ENCODE peak calls at places on chromosome 22, in four cellular contexts. One of them, this sample, is unnamed.

GRCh38 chr22:49053574-49053973 is 774.1 kb downstream of the BRD1 start:
- DNase-seq in right atrium auricular region: no peak
- DNase-seq in activated naive CD8-positive, alpha-beta T cell treated with anti-CD3 and anti-CD28 coated beads, Interleukin-2, amount 50 U/mL, for 24 hours: no peak
- DNase-seq in NCI-H748 treated with DMSO at 0.1 percent for 48 hours: no peak
- DNase-seq in this sample: no peak

GRCh38 chr22:45968003-45968650 is 8.8 kb downstream of the WNT7B start:
- DNase-seq in activated naive CD8-positive, alpha-beta T cell treated with anti-CD3 and anti-CD28 coated beads, Interleukin-2, amount 50 U/mL, for 24 hours: no peak
- DNase-seq in right atrium auricular region: no peak
- DNase-seq in NCI-H748 treated with DMSO at 0.1 percent for 48 hours: no peak
- DNase-seq in this sample: no peak

GRCh38 chr22:22598144-22598543 is 39.1 kb upstream of the PRAME start:
- DNase-seq in right atrium auricular region: no peak
- DNase-seq in activated naive CD8-positive, alpha-beta T cell treated with anti-CD3 and anti-CD28 coated beads, Interleukin-2, amount 50 U/mL, for 24 hours: no peak
- DNase-seq in NCI-H748 treated with DMSO at 0.1 percent for 48 hours: no peak
- DNase-seq in this sample: no peak

GRCh38 chr22:33427461-33427860 is 369.3 kb upstream of the SYN3 start:
- DNase-seq in NCI-H748 treated with DMSO at 0.1 percent for 48 hours: no peak
- DNase-seq in activated naive CD8-positive, alpha-beta T cell treated with anti-CD3 and anti-CD28 coated beads, Interleukin-2, amount 50 U/mL, for 24 hours: no peak
- DNase-seq in right atrium auricular region: no peak
- DNase-seq in this sample: no peak

GRCh38 chr22:30175743-30176288 is 70.7 kb downstream of the LIF start:
- DNase-seq in NCI-H748 treated with DMSO at 0.1 percent for 48 hours: no peak
- DNase-seq in activated naive CD8-positive, alpha-beta T cell treated with anti-CD3 and anti-CD28 coated beads, Interleukin-2, amount 50 U/mL, for 24 hours: no peak
- DNase-seq in right atrium auricular region: no peak
- DNase-seq in this sample: peak

GRCh38 chr22:44172370-44173108 is 8.2 kb upstream of the PARVG start:
- DNase-seq in right atrium auricular region: peak
- DNase-seq in activated naive CD8-positive, alpha-beta T cell treated with anti-CD3 and anti-CD28 coated beads, Interleukin-2, amount 50 U/mL, for 24 hours: no peak
- DNase-seq in NCI-H748 treated with DMSO at 0.1 percent for 48 hours: peak
- DNase-seq in this sample: peak

GRCh38 chr22:46411347-46411746 is 75.8 kb downstream of the TRMU start:
- DNase-seq in activated naive CD8-positive, alpha-beta T cell treated with anti-CD3 and anti-CD28 coated beads, Interleukin-2, amount 50 U/mL, for 24 hours: no peak
- DNase-seq in right atrium auricular region: no peak
- DNase-seq in NCI-H748 treated with DMSO at 0.1 percent for 48 hours: no peak
- DNase-seq in this sample: no peak

GRCh38 chr22:29998627-29999026 is 81.6 kb upstream of the HORMAD2 start:
- DNase-seq in NCI-H748 treated with DMSO at 0.1 percent for 48 hours: no peak
- DNase-seq in right atrium auricular region: no peak
- DNase-seq in activated naive CD8-positive, alpha-beta T cell treated with anti-CD3 and anti-CD28 coated beads, Interleukin-2, amount 50 U/mL, for 24 hours: no peak
- DNase-seq in this sample: no peak

GRCh38 chr22:48761546-48761945 is 1066.1 kb downstream of the BRD1 start:
- DNase-seq in activated naive CD8-positive, alpha-beta T cell treated with anti-CD3 and anti-CD28 coated beads, Interleukin-2, amount 50 U/mL, for 24 hours: no peak
- DNase-seq in right atrium auricular region: peak
- DNase-seq in NCI-H748 treated with DMSO at 0.1 percent for 48 hours: no peak
- DNase-seq in this sample: no peak

GRCh38 chr22:43126506-43127165 is 16.1 kb downstream of the BIK start:
- DNase-seq in right atrium auricular region: no peak
- DNase-seq in activated naive CD8-positive, alpha-beta T cell treated with anti-CD3 and anti-CD28 coated beads, Interleukin-2, amount 50 U/mL, for 24 hours: no peak
- DNase-seq in NCI-H748 treated with DMSO at 0.1 percent for 48 hours: no peak
- DNase-seq in this sample: no peak

GRCh38 chr22:38570841-38571364 is 920 bp upstream of the DMC1 start:
- DNase-seq in NCI-H748 treated with DMSO at 0.1 percent for 48 hours: peak
- DNase-seq in right atrium auricular region: no peak
- DNase-seq in activated naive CD8-positive, alpha-beta T cell treated with anti-CD3 and anti-CD28 coated beads, Interleukin-2, amount 50 U/mL, for 24 hours: peak
- DNase-seq in this sample: peak

GRCh38 chr22:44399196-44399837 is 86.6 kb upstream of the SHISAL1 start:
- DNase-seq in NCI-H748 treated with DMSO at 0.1 percent for 48 hours: no peak
- DNase-seq in activated naive CD8-positive, alpha-beta T cell treated with anti-CD3 and anti-CD28 coated beads, Interleukin-2, amount 50 U/mL, for 24 hours: no peak
- DNase-seq in right atrium auricular region: peak
- DNase-seq in this sample: no peak

GRCh38 chr22:25645266-25645665 is 80.8 kb downstream of the GRK3 start:
- DNase-seq in NCI-H748 treated with DMSO at 0.1 percent for 48 hours: no peak
- DNase-seq in right atrium auricular region: no peak
- DNase-seq in activated naive CD8-positive, alpha-beta T cell treated with anti-CD3 and anti-CD28 coated beads, Interleukin-2, amount 50 U/mL, for 24 hours: no peak
- DNase-seq in this sample: no peak

GRCh38 chr22:29635734-29636357 is 32.4 kb downstream of the NF2 start:
- DNase-seq in NCI-H748 treated with DMSO at 0.1 percent for 48 hours: peak
- DNase-seq in activated naive CD8-positive, alpha-beta T cell treated with anti-CD3 and anti-CD28 coated beads, Interleukin-2, amount 50 U/mL, for 24 hours: no peak
- DNase-seq in right atrium auricular region: no peak
- DNase-seq in this sample: peak

GRCh38 chr22:38820021-38820420 is 23.8 kb downstream of the NPTXR start:
- DNase-seq in NCI-H748 treated with DMSO at 0.1 percent for 48 hours: no peak
- DNase-seq in right atrium auricular region: no peak
- DNase-seq in activated naive CD8-positive, alpha-beta T cell treated with anti-CD3 and anti-CD28 coated beads, Interleukin-2, amount 50 U/mL, for 24 hours: no peak
- DNase-seq in this sample: no peak

GRCh38 chr22:21858025-21858764 is 9.2 kb downstream of the MAPK1 start:
- DNase-seq in right atrium auricular region: no peak
- DNase-seq in NCI-H748 treated with DMSO at 0.1 percent for 48 hours: no peak
- DNase-seq in activated naive CD8-positive, alpha-beta T cell treated with anti-CD3 and anti-CD28 coated beads, Interleukin-2, amount 50 U/mL, for 24 hours: no peak
- DNase-seq in this sample: no peak

GRCh38 chr22:46798366-46799057 is 36.1 kb downstream of the TBC1D22A start:
- DNase-seq in NCI-H748 treated with DMSO at 0.1 percent for 48 hours: peak
- DNase-seq in right atrium auricular region: peak
- DNase-seq in activated naive CD8-positive, alpha-beta T cell treated with anti-CD3 and anti-CD28 coated beads, Interleukin-2, amount 50 U/mL, for 24 hours: peak
- DNase-seq in this sample: peak

GRCh38 chr22:37313376-37314314 is 31.3 kb downstream of the CYTH4 start:
- DNase-seq in activated naive CD8-positive, alpha-beta T cell treated with anti-CD3 and anti-CD28 coated beads, Interleukin-2, amount 50 U/mL, for 24 hours: no peak
- DNase-seq in right atrium auricular region: no peak
- DNase-seq in NCI-H748 treated with DMSO at 0.1 percent for 48 hours: no peak
- DNase-seq in this sample: no peak

GRCh38 chr22:46742576-46743221 is 4.6 kb upstream of the CERK start:
- DNase-seq in right atrium auricular region: no peak
- DNase-seq in activated naive CD8-positive, alpha-beta T cell treated with anti-CD3 and anti-CD28 coated beads, Interleukin-2, amount 50 U/mL, for 24 hours: no peak
- DNase-seq in NCI-H748 treated with DMSO at 0.1 percent for 48 hours: peak
- DNase-seq in this sample: no peak

GRCh38 chr22:48797731-48798130 is 1029.9 kb downstream of the BRD1 start:
- DNase-seq in right atrium auricular region: no peak
- DNase-seq in NCI-H748 treated with DMSO at 0.1 percent for 48 hours: no peak
- DNase-seq in activated naive CD8-positive, alpha-beta T cell treated with anti-CD3 and anti-CD28 coated beads, Interleukin-2, amount 50 U/mL, for 24 hours: no peak
- DNase-seq in this sample: no peak

GRCh38 chr22:37416806-37417205 is 10.5 kb downstream of the ELFN2 start:
- DNase-seq in activated naive CD8-positive, alpha-beta T cell treated with anti-CD3 and anti-CD28 coated beads, Interleukin-2, amount 50 U/mL, for 24 hours: peak
- DNase-seq in right atrium auricular region: no peak
- DNase-seq in NCI-H748 treated with DMSO at 0.1 percent for 48 hours: no peak
- DNase-seq in this sample: no peak

GRCh38 chr22:25281675-25282345 is 62.4 kb downstream of the CRYBB2 start:
- DNase-seq in right atrium auricular region: no peak
- DNase-seq in NCI-H748 treated with DMSO at 0.1 percent for 48 hours: no peak
- DNase-seq in activated naive CD8-positive, alpha-beta T cell treated with anti-CD3 and anti-CD28 coated beads, Interleukin-2, amount 50 U/mL, for 24 hours: no peak
- DNase-seq in this sample: no peak

GRCh38 chr22:20491346-20491745 is 4.2 kb downstream of the KLHL22 start:
- DNase-seq in activated naive CD8-positive, alpha-beta T cell treated with anti-CD3 and anti-CD28 coated beads, Interleukin-2, amount 50 U/mL, for 24 hours: no peak
- DNase-seq in NCI-H748 treated with DMSO at 0.1 percent for 48 hours: no peak
- DNase-seq in right atrium auricular region: no peak
- DNase-seq in this sample: no peak

GRCh38 chr22:36102995-36103394 is 57.6 kb downstream of the APOL3 start:
- DNase-seq in activated naive CD8-positive, alpha-beta T cell treated with anti-CD3 and anti-CD28 coated beads, Interleukin-2, amount 50 U/mL, for 24 hours: no peak
- DNase-seq in right atrium auricular region: no peak
- DNase-seq in NCI-H748 treated with DMSO at 0.1 percent for 48 hours: no peak
- DNase-seq in this sample: no peak

GRCh38 chr22:43185860-43186261 is 1.1 kb downstream of the TTLL12 start:
- DNase-seq in activated naive CD8-positive, alpha-beta T cell treated with anti-CD3 and anti-CD28 coated beads, Interleukin-2, amount 50 U/mL, for 24 hours: no peak
- DNase-seq in NCI-H748 treated with DMSO at 0.1 percent for 48 hours: no peak
- DNase-seq in right atrium auricular region: no peak
- DNase-seq in this sample: peak

GRCh38 chr22:39242809-39243442 is 1.9 kb downstream of the PDGFB start:
- DNase-seq in activated naive CD8-positive, alpha-beta T cell treated with anti-CD3 and anti-CD28 coated beads, Interleukin-2, amount 50 U/mL, for 24 hours: no peak
- DNase-seq in right atrium auricular region: no peak
- DNase-seq in NCI-H748 treated with DMSO at 0.1 percent for 48 hours: peak
- DNase-seq in this sample: no peak

GRCh38 chr22:19062909-19063308 is 59.3 kb downstream of the DGCR2 start:
- DNase-seq in NCI-H748 treated with DMSO at 0.1 percent for 48 hours: no peak
- DNase-seq in activated naive CD8-positive, alpha-beta T cell treated with anti-CD3 and anti-CD28 coated beads, Interleukin-2, amount 50 U/mL, for 24 hours: no peak
- DNase-seq in right atrium auricular region: no peak
- DNase-seq in this sample: no peak

GRCh38 chr22:23621082-23621780 is 10.9 kb downstream of the DRICH1 start:
- DNase-seq in NCI-H748 treated with DMSO at 0.1 percent for 48 hours: no peak
- DNase-seq in activated naive CD8-positive, alpha-beta T cell treated with anti-CD3 and anti-CD28 coated beads, Interleukin-2, amount 50 U/mL, for 24 hours: no peak
- DNase-seq in right atrium auricular region: no peak
- DNase-seq in this sample: no peak

GRCh38 chr22:20086101-20086599 is 6.1 kb downstream of the DGCR8 start:
- DNase-seq in right atrium auricular region: no peak
- DNase-seq in activated naive CD8-positive, alpha-beta T cell treated with anti-CD3 and anti-CD28 coated beads, Interleukin-2, amount 50 U/mL, for 24 hours: no peak
- DNase-seq in NCI-H748 treated with DMSO at 0.1 percent for 48 hours: no peak
- DNase-seq in this sample: no peak

GRCh38 chr22:19039796-19040580 is 82.2 kb downstream of the DGCR2 start:
- DNase-seq in NCI-H748 treated with DMSO at 0.1 percent for 48 hours: no peak
- DNase-seq in activated naive CD8-positive, alpha-beta T cell treated with anti-CD3 and anti-CD28 coated beads, Interleukin-2, amount 50 U/mL, for 24 hours: no peak
- DNase-seq in right atrium auricular region: no peak
- DNase-seq in this sample: no peak

GRCh38 chr22:39068033-39068785 is 8.9 kb upstream of the APOBEC3G start:
- DNase-seq in activated naive CD8-positive, alpha-beta T cell treated with anti-CD3 and anti-CD28 coated beads, Interleukin-2, amount 50 U/mL, for 24 hours: no peak
- DNase-seq in NCI-H748 treated with DMSO at 0.1 percent for 48 hours: no peak
- DNase-seq in right atrium auricular region: no peak
- DNase-seq in this sample: no peak

GRCh38 chr22:45338795-45339194 is 29.1 kb downstream of the FAM118A start:
- DNase-seq in NCI-H748 treated with DMSO at 0.1 percent for 48 hours: no peak
- DNase-seq in right atrium auricular region: no peak
- DNase-seq in activated naive CD8-positive, alpha-beta T cell treated with anti-CD3 and anti-CD28 coated beads, Interleukin-2, amount 50 U/mL, for 24 hours: no peak
- DNase-seq in this sample: no peak

GRCh38 chr22:24338701-24339451 is 68.2 kb downstream of the SPECC1L start:
- DNase-seq in NCI-H748 treated with DMSO at 0.1 percent for 48 hours: no peak
- DNase-seq in right atrium auricular region: no peak
- DNase-seq in activated naive CD8-positive, alpha-beta T cell treated with anti-CD3 and anti-CD28 coated beads, Interleukin-2, amount 50 U/mL, for 24 hours: no peak
- DNase-seq in this sample: no peak

GRCh38 chr22:37496651-37497599 is 10.7 kb upstream of the MFNG start:
- DNase-seq in right atrium auricular region: no peak
- DNase-seq in activated naive CD8-positive, alpha-beta T cell treated with anti-CD3 and anti-CD28 coated beads, Interleukin-2, amount 50 U/mL, for 24 hours: no peak
- DNase-seq in NCI-H748 treated with DMSO at 0.1 percent for 48 hours: no peak
- DNase-seq in this sample: no peak

GRCh38 chr22:46364341-46365165 is 29.0 kb downstream of the TRMU start:
- DNase-seq in activated naive CD8-positive, alpha-beta T cell treated with anti-CD3 and anti-CD28 coated beads, Interleukin-2, amount 50 U/mL, for 24 hours: no peak
- DNase-seq in right atrium auricular region: no peak
- DNase-seq in NCI-H748 treated with DMSO at 0.1 percent for 48 hours: no peak
- DNase-seq in this sample: no peak